ENCODE peak calls at places on chromosomes 16 and 17, in four cellular contexts. One of them, this sample, is unnamed.

GRCh38 chr17:58344791-58345157 is 7.2 kb downstream of the SUPT4H1 start:
- DNase-seq in A549: no peak
- DNase-seq in body of pancreas: no peak
- DNase-seq in fibroblast of villous mesenchyme: no peak
- DNase-seq in this sample: no peak

GRCh38 chr16:58863042-58863441 is 128.9 kb upstream of the GOT2 start:
- DNase-seq in body of pancreas: no peak
- DNase-seq in fibroblast of villous mesenchyme: no peak
- DNase-seq in A549: no peak
- DNase-seq in this sample: no peak

GRCh38 chr17:34633760-34634159 is 54.4 kb downstream of the TMEM132E start:
- DNase-seq in body of pancreas: no peak
- DNase-seq in fibroblast of villous mesenchyme: no peak
- DNase-seq in A549: no peak
- DNase-seq in this sample: no peak

GRCh38 chr16:24129412-24129918 is 126.7 kb upstream of the CACNG3 start:
- DNase-seq in body of pancreas: no peak
- DNase-seq in A549: no peak
- DNase-seq in fibroblast of villous mesenchyme: no peak
- DNase-seq in this sample: no peak

GRCh38 chr16:2284797-2285576 is 17.1 kb upstream of the RNPS1 start:
- DNase-seq in body of pancreas: no peak
- DNase-seq in A549: no peak
- DNase-seq in fibroblast of villous mesenchyme: no peak
- DNase-seq in this sample: no peak

GRCh38 chr16:11114366-11115164 is 141.4 kb downstream of the SOCS1 start:
- DNase-seq in A549: no peak
- DNase-seq in fibroblast of villous mesenchyme: no peak
- DNase-seq in body of pancreas: no peak
- DNase-seq in this sample: no peak

GRCh38 chr16:89949121-89949742 is 677 bp downstream of the DEF8 start:
- DNase-seq in fibroblast of villous mesenchyme: no peak
- DNase-seq in A549: no peak
- DNase-seq in body of pancreas: no peak
- DNase-seq in this sample: no peak

GRCh38 chr16:89452925-89453324 is 37.4 kb downstream of the ANKRD11 start:
- DNase-seq in body of pancreas: no peak
- DNase-seq in fibroblast of villous mesenchyme: peak; percentile 53
- DNase-seq in A549: no peak
- DNase-seq in this sample: no peak

GRCh38 chr17:72515291-72516065 is 394.7 kb downstream of the SOX9 start:
- DNase-seq in A549: no peak
- DNase-seq in body of pancreas: peak; percentile 52
- DNase-seq in fibroblast of villous mesenchyme: peak; percentile 34
- DNase-seq in this sample: peak; percentile 25

GRCh38 chr16:78705694-78706093 is 606.2 kb downstream of the WWOX start:
- DNase-seq in A549: peak; percentile 74
- DNase-seq in fibroblast of villous mesenchyme: peak; percentile 75
- DNase-seq in body of pancreas: no peak
- DNase-seq in this sample: peak; percentile 45

GRCh38 chr16:47584464-47585225 is 123.5 kb downstream of the PHKB start:
- DNase-seq in body of pancreas: no peak
- DNase-seq in A549: no peak
- DNase-seq in fibroblast of villous mesenchyme: no peak
- DNase-seq in this sample: no peak

GRCh38 chr16:49876716-49877129 is 20.8 kb upstream of the ZNF423 start:
- DNase-seq in body of pancreas: peak; percentile 87
- DNase-seq in fibroblast of villous mesenchyme: no peak
- DNase-seq in A549: peak; percentile 40
- DNase-seq in this sample: no peak

GRCh38 chr16:73546351-73546845 is 498.5 kb upstream of the ZFHX3 start:
- DNase-seq in A549: no peak
- DNase-seq in body of pancreas: no peak
- DNase-seq in fibroblast of villous mesenchyme: no peak
- DNase-seq in this sample: no peak

GRCh38 chr16:8905168-8905762 is 23.1 kb downstream of the LITAFD start:
- DNase-seq in body of pancreas: no peak
- DNase-seq in A549: peak; percentile 69
- DNase-seq in fibroblast of villous mesenchyme: peak; percentile 46
- DNase-seq in this sample: peak; percentile 59

GRCh38 chr17:79792984-79793923 is 3.6 kb downstream of the CBX8 start:
- DNase-seq in fibroblast of villous mesenchyme: peak; percentile 92
- DNase-seq in body of pancreas: no peak
- DNase-seq in A549: peak; percentile 80
- DNase-seq in this sample: peak; percentile 49

GRCh38 chr17:59451706-59452105 is 113.7 kb upstream of the DHX40 start:
- DNase-seq in body of pancreas: no peak
- DNase-seq in fibroblast of villous mesenchyme: peak; percentile 32
- DNase-seq in A549: peak; percentile 34
- DNase-seq in this sample: peak; percentile 94

GRCh38 chr16:53872248-53873221 is 168.6 kb downstream of the FTO start:
- DNase-seq in A549: no peak
- DNase-seq in body of pancreas: no peak
- DNase-seq in fibroblast of villous mesenchyme: peak; percentile 53
- DNase-seq in this sample: peak; percentile 89

GRCh38 chr17:30228011-30228410 is 7.5 kb downstream of the SLC6A4 start:
- DNase-seq in body of pancreas: no peak
- DNase-seq in A549: no peak
- DNase-seq in fibroblast of villous mesenchyme: no peak
- DNase-seq in this sample: no peak

GRCh38 chr17:66386789-66387351 is 84.5 kb downstream of the PRKCA start:
- DNase-seq in A549: peak; percentile 25
- DNase-seq in fibroblast of villous mesenchyme: peak; percentile 70
- DNase-seq in body of pancreas: no peak
- DNase-seq in this sample: no peak

GRCh38 chr16:89017543-89017942 is 40.5 kb upstream of the CBFA2T3 start:
- DNase-seq in body of pancreas: no peak
- DNase-seq in fibroblast of villous mesenchyme: no peak
- DNase-seq in A549: no peak
- DNase-seq in this sample: no peak

GRCh38 chr17:58591455-58591854 is 77.0 kb upstream of the MTMR4 start:
- DNase-seq in A549: no peak
- DNase-seq in body of pancreas: no peak
- DNase-seq in fibroblast of villous mesenchyme: no peak
- DNase-seq in this sample: no peak

GRCh38 chr17:79251824-79252223 is 177.2 kb downstream of the ENGASE start:
- DNase-seq in fibroblast of villous mesenchyme: no peak
- DNase-seq in body of pancreas: no peak
- DNase-seq in A549: no peak
- DNase-seq in this sample: no peak

GRCh38 chr16:74480150-74481029 is 59.1 kb upstream of the CLEC18B start:
- DNase-seq in fibroblast of villous mesenchyme: peak; percentile 63
- DNase-seq in A549: peak; percentile 89
- DNase-seq in body of pancreas: no peak
- DNase-seq in this sample: peak; percentile 60

GRCh38 chr16:3764409-3764808 is 47.1 kb upstream of the TRAP1 start:
- DNase-seq in fibroblast of villous mesenchyme: no peak
- DNase-seq in A549: no peak
- DNase-seq in body of pancreas: no peak
- DNase-seq in this sample: no peak

GRCh38 chr16:30052671-30053372 is 12.7 kb upstream of the ALDOA start:
- DNase-seq in A549: peak; percentile 94
- DNase-seq in fibroblast of villous mesenchyme: peak; percentile 90
- DNase-seq in body of pancreas: peak; percentile 96
- DNase-seq in this sample: peak; percentile 89

GRCh38 chr17:5364156-5364555 is 55.3 kb downstream of the NUP88 start:
- DNase-seq in A549: no peak
- DNase-seq in fibroblast of villous mesenchyme: peak; percentile 82
- DNase-seq in body of pancreas: no peak
- DNase-seq in this sample: peak; percentile 78

GRCh38 chr16:22123146-22123545 is 30.8 kb downstream of the VWA3A start:
- DNase-seq in A549: peak; percentile 31
- DNase-seq in fibroblast of villous mesenchyme: no peak
- DNase-seq in body of pancreas: no peak
- DNase-seq in this sample: peak; percentile 10

GRCh38 chr16:86723699-86724098 is 145.3 kb downstream of the FOXL1 start:
- DNase-seq in fibroblast of villous mesenchyme: no peak
- DNase-seq in body of pancreas: no peak
- DNase-seq in A549: no peak
- DNase-seq in this sample: no peak

GRCh38 chr16:86726340-86726739 is 148.0 kb downstream of the FOXL1 start:
- DNase-seq in fibroblast of villous mesenchyme: no peak
- DNase-seq in A549: no peak
- DNase-seq in body of pancreas: no peak
- DNase-seq in this sample: no peak

GRCh38 chr16:86725401-86725800 is 147.1 kb downstream of the FOXL1 start:
- DNase-seq in body of pancreas: no peak
- DNase-seq in fibroblast of villous mesenchyme: no peak
- DNase-seq in A549: no peak
- DNase-seq in this sample: peak; percentile 83

GRCh38 chr16:86730086-86730485 is 151.7 kb downstream of the FOXL1 start:
- DNase-seq in fibroblast of villous mesenchyme: no peak
- DNase-seq in A549: no peak
- DNase-seq in body of pancreas: no peak
- DNase-seq in this sample: no peak

DNA sequence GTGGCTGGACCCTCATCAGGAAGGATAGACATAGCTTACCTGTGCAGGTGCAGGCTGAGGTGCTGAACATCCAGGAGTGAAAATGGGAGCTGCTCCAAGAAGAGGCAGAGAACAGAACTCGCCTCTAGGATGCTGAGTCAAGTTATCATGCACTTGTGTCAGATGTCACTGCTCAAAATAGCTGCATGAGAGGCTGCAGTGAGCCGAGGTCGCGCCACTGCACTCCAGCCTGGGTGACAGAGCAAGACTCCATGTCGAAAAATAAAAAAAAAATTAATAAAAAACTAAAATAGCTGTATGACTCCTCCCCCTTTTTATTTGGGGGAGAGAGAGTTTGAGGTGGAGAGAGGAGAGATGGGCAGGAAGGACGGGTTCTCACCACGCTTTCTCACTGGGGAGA is 148.8 kb downstream of the FOXL1 start:
- DNase-seq in body of pancreas: no peak
- DNase-seq in fibroblast of villous mesenchyme: no peak
- DNase-seq in A549: no peak
- DNase-seq in this sample: no peak
- TF ChIP-seq CTCF in body of pancreas: no peak
- TF ChIP-seq CTCF in fibroblast of villous mesenchyme: no peak
- TF ChIP-seq CTCF in A549: no peak
- TF ChIP-seq CTCF in this sample: no peak

DNA sequence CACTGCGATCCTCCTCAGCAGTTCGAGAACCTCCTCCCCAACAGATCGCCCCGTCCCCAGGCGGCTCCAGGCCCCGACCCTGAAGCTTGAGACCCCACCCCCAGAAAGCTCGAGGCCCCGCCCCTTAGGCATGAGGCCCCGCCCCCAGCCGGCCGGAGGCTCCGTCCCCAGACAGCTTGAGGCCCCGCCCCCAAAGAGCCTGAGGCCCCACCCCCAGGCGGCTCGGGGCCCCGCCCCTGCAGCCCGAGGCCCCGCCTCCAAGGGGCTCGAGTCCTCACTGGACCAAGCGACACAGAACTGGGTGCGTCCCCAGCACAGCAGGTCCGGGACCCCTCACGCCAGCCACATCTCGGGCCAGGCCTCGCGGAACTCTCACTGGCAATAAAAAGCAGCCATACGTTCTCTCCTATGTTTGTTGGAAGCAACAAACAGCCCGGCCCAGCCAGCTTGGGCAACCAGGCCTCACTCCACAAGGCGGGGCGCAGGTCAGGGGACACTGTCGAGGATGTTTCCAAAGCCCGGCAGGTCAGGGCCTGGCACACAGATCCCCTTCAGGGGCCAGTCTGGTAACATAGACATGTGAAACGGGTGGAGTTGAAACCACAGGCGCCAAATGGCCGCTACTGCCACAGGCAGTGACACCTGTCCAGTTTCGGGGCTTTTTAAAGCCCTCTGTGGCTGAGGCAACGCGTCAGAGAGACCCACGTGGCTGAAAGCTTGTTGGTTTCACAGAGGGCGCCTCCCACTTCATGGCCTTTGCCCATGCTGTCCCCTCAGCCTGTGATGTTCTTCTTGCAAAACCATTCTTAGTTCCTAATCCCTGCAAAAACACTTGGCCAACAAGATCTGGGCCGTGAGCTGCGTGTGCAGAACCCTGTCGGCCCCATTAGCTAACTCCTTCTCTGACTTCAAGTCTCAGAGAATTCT is 224.2 kb downstream of the PARN start:
- DNase-seq in A549: peak; percentile 59
- DNase-seq in fibroblast of villous mesenchyme: peak; percentile 50
- DNase-seq in body of pancreas: no peak
- DNase-seq in this sample: no peak
- H3K4me3 ChIP-seq in A549: no peak overlapping the region
- H3K4me3 ChIP-seq in fibroblast of villous mesenchyme: no peak overlapping the region
- H3K4me3 ChIP-seq in body of pancreas: no peak overlapping the region
- H3K4me3 ChIP-seq in this sample: no peak overlapping the region

GRCh38 chr16:67842509-67843342 is 606 bp downstream of the THAP11 start:
- DNase-seq in body of pancreas: peak; percentile 60
- DNase-seq in A549: peak; percentile 48
- DNase-seq in fibroblast of villous mesenchyme: peak; percentile 55
- DNase-seq in this sample: peak; percentile 45
- TF ChIP-seq CTCF in body of pancreas: peak; percentile 17
- TF ChIP-seq CTCF in A549: no peak
- TF ChIP-seq CTCF in fibroblast of villous mesenchyme: peak; percentile 33
- TF ChIP-seq CTCF in this sample: peak; percentile 24

GRCh38 chr17:2721603-2722002 is 10.0 kb upstream of the CLUH start:
- DNase-seq in body of pancreas: no peak
- DNase-seq in fibroblast of villous mesenchyme: no peak
- DNase-seq in A549: no peak
- DNase-seq in this sample: no peak

GRCh38 chr17:2724783-2725164 is 13.2 kb upstream of the CLUH start:
- DNase-seq in fibroblast of villous mesenchyme: peak; percentile 34
- DNase-seq in A549: peak; percentile 85
- DNase-seq in body of pancreas: no peak
- DNase-seq in this sample: peak; percentile 37

GRCh38 chr17:2723505-2723996 is 12.0 kb upstream of the CLUH start:
- DNase-seq in fibroblast of villous mesenchyme: no peak
- DNase-seq in body of pancreas: no peak
- DNase-seq in A549: no peak
- DNase-seq in this sample: no peak

GRCh38 chr17:2722611-2723010 is 11.0 kb upstream of the CLUH start:
- DNase-seq in body of pancreas: no peak
- DNase-seq in fibroblast of villous mesenchyme: no peak
- DNase-seq in A549: no peak
- DNase-seq in this sample: no peak

DNA sequence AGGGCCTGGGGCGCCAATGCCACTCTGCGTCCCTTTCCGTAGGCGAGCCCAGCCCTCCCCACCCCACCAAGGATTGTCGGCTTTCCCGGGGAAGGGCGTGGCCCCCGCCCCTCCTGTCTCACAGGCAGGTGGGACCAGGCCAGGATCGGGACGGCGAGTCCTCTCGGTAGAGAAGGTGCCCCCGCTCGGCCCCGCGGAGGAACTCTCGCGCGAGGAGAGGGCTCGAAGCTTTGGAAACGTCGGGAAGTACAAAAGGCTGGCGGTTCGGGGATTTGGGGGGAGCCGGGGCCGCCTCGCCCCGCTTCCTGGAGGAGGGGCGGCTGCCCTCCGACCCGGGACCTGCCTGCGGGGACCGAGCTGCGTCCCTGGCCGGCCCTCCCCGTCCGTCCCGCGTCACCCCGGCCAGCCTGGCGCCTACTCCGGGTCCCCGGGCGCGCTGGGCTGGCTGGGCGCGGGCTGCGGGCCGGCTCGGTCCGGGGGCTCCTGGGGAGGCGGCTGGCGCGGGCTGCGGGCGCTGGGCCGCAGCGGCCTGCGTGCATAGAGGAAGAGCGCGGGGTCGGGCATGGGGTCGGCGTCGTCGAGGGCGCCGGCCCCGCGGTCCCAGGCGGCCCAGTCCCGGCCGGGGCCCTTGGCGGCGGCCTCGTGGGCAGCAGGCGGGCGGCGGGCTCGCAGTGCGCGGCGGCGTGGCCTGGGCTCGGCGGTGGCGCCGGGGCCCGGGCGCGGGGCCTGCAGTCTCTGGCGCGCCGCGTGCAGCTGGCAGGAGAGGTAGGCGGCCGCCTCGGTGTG is 12.6 kb upstream of the CLUH start:
- DNase-seq in fibroblast of villous mesenchyme: no peak
- DNase-seq in A549: no peak
- DNase-seq in body of pancreas: no peak
- DNase-seq in this sample: no peak
- H3K4me3 ChIP-seq in fibroblast of villous mesenchyme: peak overlapping the region; percentile 18
- H3K4me3 ChIP-seq in A549: peak overlapping the region; percentile 29
- H3K4me3 ChIP-seq in body of pancreas: no peak overlapping the region
- H3K4me3 ChIP-seq in this sample: no peak overlapping the region

This sample was measured in fibroblast of mammary gland.